ENCODE peak calls at places on chromosomes 1 and 21, in four cellular contexts. J, T, Q and G are unnamed samples.

GRCh38 chr1:92851729-92852128 is 19.9 kb downstream of the RPL5 start:
- DNase-seq in J (no peak), T (no peak), Q (no peak), G (no peak)

GRCh38 chr1:2635271-2636010 is 2.6 kb upstream of the MMEL1 start:
- DNase-seq in J (peak; percentile 88), T (no peak), Q (no peak), G (no peak)

GRCh38 chr1:209900734-209901133 is 37.3 kb upstream of the SYT14 start:
- DNase-seq in J (peak; percentile 91), T (no peak), Q (peak; percentile 69), G (no peak)

GRCh38 chr1:44154665-44155064 is 13.2 kb upstream of the KLF18 start:
- DNase-seq in J (no peak), T (no peak), Q (no peak), G (peak; percentile 50)

GRCh38 chr21:33362044-33362555 is 37.3 kb downstream of the IFNAR1 start:
- DNase-seq in J (no peak), T (no peak), Q (no peak), G (peak; percentile 28)

GRCh38 chr1:65001238-65001792 is 35.0 kb upstream of the JAK1 start:
- DNase-seq in J (peak; percentile 85), T (peak; percentile 57), Q (peak; percentile 73), G (no peak)

GRCh38 chr1:31715097-31715872 is 11.5 kb upstream of the COL16A1 start:
- DNase-seq in J (peak; percentile 98), T (peak; percentile 80), Q (peak; percentile 84), G (no peak)

GRCh38 chr1:209895709-209896108 is 42.3 kb upstream of the SYT14 start:
- DNase-seq in J (peak; percentile 72), T (no peak), Q (peak; percentile 69), G (no peak)

GRCh38 chr1:58883888-58884482 is 100.1 kb upstream of the JUN start:
- DNase-seq in J (no peak), T (no peak), Q (no peak), G (no peak)

GRCh38 chr1:181033128-181033798 is 520 bp upstream of the MR1 start:
- DNase-seq in J (no peak), T (no peak), Q (peak; percentile 10), G (no peak)

GRCh38 chr1:184530226-184530625 is 143.4 kb downstream of the C1orf21 start:
- DNase-seq in J (no peak), T (no peak), Q (no peak), G (no peak)

GRCh38 chr1:241772932-241773500 is 75.0 kb upstream of the EXO1 start:
- DNase-seq in J (no peak), T (no peak), Q (no peak), G (no peak)

GRCh38 chr1:27428316-27429028 is 36.0 kb downstream of the GPR3 start:
- DNase-seq in J (no peak), T (no peak), Q (no peak), G (no peak)

DNA sequence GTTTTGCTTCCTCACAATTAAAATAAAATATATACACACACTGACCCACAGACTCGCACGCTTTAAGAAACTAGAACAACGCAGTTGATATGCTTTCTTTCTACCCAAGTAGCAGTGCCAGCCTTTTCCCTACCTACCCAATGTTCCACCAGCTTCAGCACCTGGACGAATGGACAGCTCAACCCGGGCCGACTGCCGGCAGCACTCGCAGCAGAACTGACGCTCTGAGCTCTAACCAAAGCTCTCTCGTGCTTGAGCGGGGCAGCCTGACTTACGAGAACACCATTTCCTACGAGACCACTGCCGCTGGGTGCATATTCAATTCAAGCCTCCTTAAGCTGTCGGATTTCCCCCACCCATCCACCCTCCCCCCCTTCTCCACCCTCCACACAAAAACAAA is 127.4 kb upstream of the DPYD start:
- DNase-seq in J (peak; percentile 93), T (no peak), Q (peak; percentile 87), G (no peak)
- TF ChIP-seq CTCF in J (no peak), T (no peak), Q (peak; percentile 32), G (no peak)

GRCh38 chr1:10968411-10968826 is 44.0 kb upstream of the TARDBP start:
- DNase-seq in J (peak; percentile 50), T (no peak), Q (no peak), G (peak; percentile 46)
- H3K4me3 ChIP-seq in J (peak overlapping the region; percentile 71), T (peak overlapping the region; percentile 39), Q (no peak overlapping the region), G (peak overlapping the region; percentile 25)

GRCh38 chr1:224329842-224330753 is at the start of gene NVL:
- DNase-seq in J (peak; percentile 93), T (peak; percentile 12), Q (peak; percentile 79), G (peak; percentile 85)
- TF ChIP-seq CTCF in J (no peak), T (no peak), Q (no peak), G (no peak)

DNA sequence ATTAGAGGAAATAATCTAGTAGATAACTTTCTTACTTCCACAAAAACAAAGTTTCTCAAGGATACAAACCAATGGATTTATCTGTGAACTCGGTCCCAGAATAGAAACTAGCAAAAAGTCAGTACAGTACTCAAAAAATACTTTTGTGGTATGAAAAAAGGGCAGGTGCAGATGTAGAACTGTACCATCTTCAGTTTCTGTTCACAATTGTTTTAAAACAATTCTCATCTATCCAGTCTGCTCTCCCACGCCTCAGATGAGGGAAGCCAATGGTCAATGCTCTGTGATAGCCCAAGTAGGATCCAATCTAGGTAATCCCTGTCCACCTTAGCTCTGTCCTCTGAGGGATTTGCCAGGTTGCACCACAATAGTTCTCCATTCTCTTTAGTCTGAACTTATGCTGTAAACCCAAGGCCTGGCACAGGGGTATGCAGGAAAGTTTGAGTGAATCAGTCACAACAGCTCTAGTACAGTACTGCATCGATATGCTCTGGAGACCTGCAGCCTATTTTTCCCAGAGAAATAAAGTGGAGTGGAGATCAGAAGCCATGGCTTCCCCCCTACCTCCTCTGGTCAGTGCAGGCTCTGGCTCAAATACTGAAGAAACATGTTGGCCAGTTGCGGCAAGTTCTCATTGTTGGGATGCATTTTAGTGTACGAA is 1.4 kb downstream of the KTI12 start:
- DNase-seq in J (peak; percentile 80), T (no peak), Q (no peak), G (no peak)
- H3K4me3 ChIP-seq in J (peak overlapping the region; percentile 92), T (peak overlapping the region; percentile 84), Q (peak overlapping the region; percentile 99), G (peak overlapping the region; percentile 89)

GRCh38 chr1:53289050-53289429 is 38.8 kb downstream of the LRP8 start:
- DNase-seq in J (no peak), T (no peak), Q (no peak), G (no peak)

GRCh38 chr1:53293123-53293522 is 34.7 kb downstream of the LRP8 start:
- DNase-seq in J (no peak), T (peak; percentile 14), Q (no peak), G (no peak)

GRCh38 chr1:53292690-53293089 is 35.2 kb downstream of the LRP8 start:
- DNase-seq in J (no peak), T (no peak), Q (no peak), G (no peak)

GRCh38 chr1:53294557-53294956 is 33.3 kb downstream of the LRP8 start:
- DNase-seq in J (peak; percentile 94), T (no peak), Q (peak; percentile 46), G (no peak)

DNA sequence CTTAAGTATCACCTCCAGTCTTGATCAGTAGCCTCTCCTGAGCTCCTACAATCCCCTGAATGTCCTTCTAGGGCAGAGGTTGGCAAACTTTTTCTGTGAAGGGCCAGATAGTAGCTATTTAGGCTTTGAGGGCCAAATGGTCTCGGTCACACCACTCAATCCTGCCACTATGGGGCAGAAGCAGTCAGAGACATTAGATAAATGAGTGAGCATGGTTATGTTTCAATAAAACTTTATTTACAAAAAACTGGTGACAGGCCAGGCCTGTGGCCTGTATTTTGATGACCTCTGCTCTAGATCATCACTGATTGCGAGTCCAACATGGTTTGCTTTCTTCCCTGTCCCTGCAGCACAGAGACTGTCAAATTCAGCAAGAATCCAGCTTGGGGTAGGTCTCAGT is 36.3 kb downstream of the LRP8 start:
- DNase-seq in J (no peak), T (no peak), Q (peak; percentile 7), G (no peak)
- TF ChIP-seq CTCF in J (peak; percentile 24), T (no peak), Q (peak; percentile 27), G (no peak)

GRCh38 chr1:108815566-108815965 is 41.3 kb downstream of the AKNAD1 start:
- DNase-seq in J (no peak), T (no peak), Q (no peak), G (no peak)

GRCh38 chr1:108817016-108817415 is 39.9 kb downstream of the AKNAD1 start:
- DNase-seq in J (peak; percentile 79), T (no peak), Q (peak; percentile 7), G (no peak)

GRCh38 chr1:108817811-108818210 is 39.1 kb downstream of the AKNAD1 start:
- DNase-seq in J (no peak), T (no peak), Q (no peak), G (no peak)

GRCh38 chr1:108814343-108815125 is 42.4 kb downstream of the AKNAD1 start:
- DNase-seq in J (peak; percentile 46), T (no peak), Q (no peak), G (no peak)

GRCh38 chr1:108816049-108816882 is 40.6 kb downstream of the AKNAD1 start:
- DNase-seq in J (peak; percentile 82), T (peak; percentile 31), Q (peak; percentile 91), G (no peak)
- H3K4me3 ChIP-seq in J (peak overlapping the region; percentile 62), T (peak overlapping the region; percentile 48), Q (peak overlapping the region; percentile 43), G (no peak overlapping the region)